ENCODE peak calls at places on chromosomes 6 and 20, in five cellular contexts. K, N, M, G and B are unnamed samples.

GRCh38 chr20:5486377-5487054 is 169.8 kb upstream of the PROKR2 start:
- DNase-seq in K (no peak), N (no peak), M (no peak), G (no peak), B (no peak)

GRCh38 chr6:17869010-17869752 is 118.3 kb downstream of the KIF13A start:
- DNase-seq in K (no peak), N (peak; percentile 90), M (no peak), G (peak; percentile 94), B (no peak)

GRCh38 chr6:43669050-43669921 is 18.3 kb downstream of the MRPS18A start:
- DNase-seq in K (no peak), N (no peak), M (no peak), G (peak; percentile 63), B (no peak)

GRCh38 chr6:53651149-53651763 is 14.3 kb downstream of the KLHL31 start:
- DNase-seq in K (peak; percentile 42), N (peak; percentile 90), M (peak; percentile 77), G (peak; percentile 60), B (peak; percentile 88)

GRCh38 chr20:62751551-62752150 is 43.0 kb downstream of the NTSR1 start:
- DNase-seq in K (no peak), N (no peak), M (no peak), G (no peak), B (no peak)

GRCh38 chr6:70131528-70131927 is 171.4 kb downstream of the COL9A1 start:
- DNase-seq in K (no peak), N (no peak), M (no peak), G (peak; percentile 96), B (peak; percentile 60)

GRCh38 chr6:42012501-42013133 is 37.7 kb upstream of the TAF8 start:
- DNase-seq in K (no peak), N (no peak), M (no peak), G (peak; percentile 33), B (no peak)

GRCh38 chr20:25018841-25019240 is 26.3 kb upstream of the APMAP start:
- DNase-seq in K (no peak), N (no peak), M (no peak), G (no peak), B (no peak)

GRCh38 chr6:133341607-133342158 is 100.5 kb downstream of the EYA4 start:
- DNase-seq in K (no peak), N (peak; percentile 83), M (peak; percentile 92), G (peak; percentile 69), B (peak; percentile 75)

GRCh38 chr20:17875106-17875980 is 93.3 kb downstream of the SNX5 start:
- DNase-seq in K (no peak), N (peak; percentile 71), M (no peak), G (no peak), B (no peak)

GRCh38 chr6:79152269-79152737 is 74.2 kb upstream of the PHIP start:
- DNase-seq in K (no peak), N (peak; percentile 8), M (no peak), G (no peak), B (no peak)

GRCh38 chr6:138432063-138432356 is 28.0 kb downstream of the HEBP2 start:
- DNase-seq in K (no peak), N (no peak), M (no peak), G (no peak), B (no peak)

GRCh38 chr6:138012682-138013081 is 94.5 kb downstream of the PERP start:
- DNase-seq in K (no peak), N (no peak), M (peak; percentile 4), G (no peak), B (no peak)